ENCODE peak calls at places on chromosomes 5 and 9, in nine cellular contexts. R is head of caudate nucleus; Q is brain pericyte; O is astrocyte of the cerebellum; X is activated CD4-positive, CD25-positive, alpha-beta regulatory T cell treated with anti-CD3 and anti-CD28 coated beads, Interleukin-2, amount 50 U/mL, for 72 hours; C is stimulated activated CD4-positive, alpha-beta T cell treated with anti-CD3 and anti-CD28 coated beads, Interleukin-15, amount 100 ng/mL, for 1 hour; Z is activated T-cell treated with anti-CD3 and anti-CD28 coated beads, Interleukin-2, amount 50 U/mL, for 24 hours; M is neuronal stem cell; Y is RPMI8226. S is an unnamed sample.

GRCh38 chr5:60679816-60680215 is 20.1 kb downstream of the DEPDC1B start:
- DNase-seq in Q (no peak), R (no peak), X (no peak), Z (no peak), Y (no peak), O (no peak), M (no peak), C (no peak), S (no peak)

GRCh38 chr9:120383999-120384924 is 195.7 kb downstream of the CDK5RAP2 start:
- DNase-seq in M (peak), C (no peak), Q (peak), O (peak), X (no peak), Y (no peak), R (peak), Z (no peak), S (no peak)

GRCh38 chr5:93039888-93040287 is 541.1 kb downstream of the NR2F1-AS1 start:
- DNase-seq in Z (no peak), X (no peak), Q (no peak), M (no peak), C (no peak), Y (no peak), O (no peak), R (no peak), S (no peak)

GRCh38 chr9:7103382-7104170 is 345.8 kb downstream of the KDM4C start:
- DNase-seq in Q (no peak), O (no peak), C (no peak), Z (no peak), X (no peak), R (no peak), Y (no peak), M (no peak), S (peak)

GRCh38 chr9:98627291-98627690 is 81.4 kb downstream of the GABBR2 start:
- DNase-seq in Z (no peak), Y (no peak), X (no peak), R (no peak), M (no peak), Q (no peak), O (no peak), C (no peak), S (no peak)

GRCh38 chr5:43700591-43700990 is 97.6 kb downstream of the NNT start:
- DNase-seq in Q (no peak), Y (no peak), O (no peak), X (no peak), Z (no peak), M (no peak), C (no peak), R (no peak), S (no peak)

GRCh38 chr9:22528485-22528884 is 81.9 kb downstream of the DMRTA1 start:
- DNase-seq in Z (no peak), M (no peak), R (no peak), O (peak), Q (no peak), C (no peak), Y (no peak), X (no peak), S (peak)

GRCh38 chr5:180090098-180090768 is 18.7 kb upstream of the RNF130 start:
- DNase-seq in X (peak), Z (peak), R (peak), Y (peak), O (no peak), C (peak), Q (no peak), M (peak), S (peak)

GRCh38 chr5:10420468-10420867 is 21.2 kb upstream of the ROPN1L start:
- DNase-seq in R (no peak), Q (no peak), Z (no peak), C (no peak), Y (no peak), X (no peak), M (no peak), O (no peak), S (no peak)

GRCh38 chr5:76099286-76099702 is 16.1 kb downstream of the SV2C start:
- DNase-seq in Z (no peak), C (no peak), Q (no peak), M (no peak), Y (no peak), X (no peak), O (no peak), R (no peak), S (no peak)

GRCh38 chr5:179267671-179268071 is 77.6 kb downstream of the ADAMTS2 start:
- DNase-seq in X (peak), R (no peak), M (no peak), O (no peak), Q (no peak), C (no peak), Y (no peak), Z (peak), S (no peak)

GRCh38 chr9:131500939-131501541 is 1.7 kb upstream of the POMT1 start:
- DNase-seq in C (peak), Y (peak), Z (peak), Q (no peak), O (peak), M (no peak), X (peak), R (no peak), S (no peak)

GRCh38 chr9:16458696-16459420 is 411.6 kb downstream of the BNC2 start:
- DNase-seq in Q (peak), Z (no peak), R (no peak), X (no peak), O (peak), M (no peak), Y (peak), C (no peak), S (no peak)

GRCh38 chr5:163695817-163696216 is 190.4 kb downstream of the MAT2B start:
- DNase-seq in Y (no peak), R (no peak), M (no peak), Z (no peak), Q (no peak), X (no peak), O (no peak), C (no peak), S (no peak)